ENCODE peak calls at places on chromosome 1, in seven cellular contexts. F is ovary, B is PC-9, P is cardiac fibroblast, C is AG04450, Z is Peyer's patch, I is GM06990. D is an unnamed sample.

GRCh38 chr1:12595839-12596821 is 21.9 kb downstream of the DHRS3 start:
- DNase-seq in F (peak; percentile 85), B (peak; percentile 95), P (peak; percentile 98), C (peak; percentile 91), Z (peak; percentile 85), I (no peak), D (peak; percentile 99)

GRCh38 chr1:29236993-29237905 is 927 bp downstream of the PTPRU start:
- DNase-seq in F (peak; percentile 60), B (peak; percentile 50), P (peak; percentile 73), C (no peak), Z (no peak), I (peak; percentile 23), D (peak; percentile 72)

GRCh38 chr1:66436378-66437135 is 97.4 kb upstream of the SGIP1 start:
- DNase-seq in F (no peak), B (peak; percentile 56), P (peak; percentile 70), C (peak; percentile 41), Z (no peak), I (peak; percentile 53), D (peak; percentile 90)

GRCh38 chr1:103275725-103276124 is 167.4 kb upstream of the COL11A1 start:
- DNase-seq in F (no peak), B (no peak), P (no peak), C (no peak), Z (no peak), I (no peak), D (peak; percentile 37)

GRCh38 chr1:24536391-24536840 is 19.5 kb upstream of the NCMAP start:
- DNase-seq in F (no peak), B (peak; percentile 8), P (peak; percentile 33), C (no peak), Z (no peak), I (peak; percentile 52), D (peak; percentile 23)

GRCh38 chr1:40478276-40478675 is 1.2 kb downstream of the ZFP69 start:
- DNase-seq in F (no peak), B (no peak), P (no peak), C (no peak), Z (no peak), I (no peak), D (peak; percentile 27)

GRCh38 chr1:81650741-81651140 is 150.0 kb upstream of the ADGRL2 start:
- DNase-seq in F (no peak), B (no peak), P (peak; percentile 35), C (no peak), Z (no peak), I (no peak), D (no peak)

GRCh38 chr1:241442686-241443085 is 76.9 kb downstream of the FH start:
- DNase-seq in F (no peak), B (no peak), P (no peak), C (no peak), Z (no peak), I (no peak), D (no peak)

GRCh38 chr1:31815752-31816484 is at the start of gene SPOCD1:
- DNase-seq in F (peak; percentile 66), B (peak; percentile 88), P (peak; percentile 79), C (peak; percentile 48), Z (peak; percentile 90), I (peak; percentile 80), D (peak; percentile 79)

GRCh38 chr1:154344977-154345837 is 19.9 kb downstream of the ATP8B2 start:
- DNase-seq in F (no peak), B (no peak), P (peak; percentile 60), C (no peak), Z (peak; percentile 58), I (no peak), D (peak; percentile 53)

GRCh38 chr1:229986737-229987364 is 80.2 kb upstream of the GALNT2 start:
- DNase-seq in F (no peak), B (no peak), P (no peak), C (no peak), Z (no peak), I (no peak), D (no peak)

GRCh38 chr1:195472298-195472697 is 1135.9 kb downstream of the KCNT2 start:
- DNase-seq in F (no peak), B (no peak), P (no peak), C (no peak), Z (no peak), I (no peak), D (no peak)

GRCh38 chr1:196438324-196438723 is 169.9 kb downstream of the KCNT2 start:
- DNase-seq in F (no peak), B (no peak), P (peak; percentile 58), C (no peak), Z (no peak), I (no peak), D (no peak)

GRCh38 chr1:3700631-3701030 is 48.3 kb downstream of the TP73 start:
- DNase-seq in F (no peak), B (no peak), P (no peak), C (no peak), Z (no peak), I (no peak), D (no peak)

GRCh38 chr1:3705341-3705950 is 46.8 kb upstream of the CCDC27 start:
- DNase-seq in F (no peak), B (no peak), P (no peak), C (no peak), Z (no peak), I (no peak), D (no peak)

GRCh38 chr1:3703786-3704396 is 48.4 kb upstream of the CCDC27 start:
- DNase-seq in F (no peak), B (peak; percentile 64), P (no peak), C (no peak), Z (no peak), I (no peak), D (no peak)

GRCh38 chr1:3702528-3702927 is 49.7 kb upstream of the CCDC27 start:
- DNase-seq in F (no peak), B (no peak), P (no peak), C (no peak), Z (no peak), I (no peak), D (no peak)

GRCh38 chr1:3702990-3703728 is 49.1 kb upstream of the CCDC27 start:
- DNase-seq in F (no peak), B (no peak), P (peak; percentile 63), C (no peak), Z (no peak), I (no peak), D (peak; percentile 55)
- TF ChIP-seq CTCF in F (no peak), B (no peak), P (peak; percentile 3), C (no peak), Z (no peak), I (no peak), D (no peak)

DNA sequence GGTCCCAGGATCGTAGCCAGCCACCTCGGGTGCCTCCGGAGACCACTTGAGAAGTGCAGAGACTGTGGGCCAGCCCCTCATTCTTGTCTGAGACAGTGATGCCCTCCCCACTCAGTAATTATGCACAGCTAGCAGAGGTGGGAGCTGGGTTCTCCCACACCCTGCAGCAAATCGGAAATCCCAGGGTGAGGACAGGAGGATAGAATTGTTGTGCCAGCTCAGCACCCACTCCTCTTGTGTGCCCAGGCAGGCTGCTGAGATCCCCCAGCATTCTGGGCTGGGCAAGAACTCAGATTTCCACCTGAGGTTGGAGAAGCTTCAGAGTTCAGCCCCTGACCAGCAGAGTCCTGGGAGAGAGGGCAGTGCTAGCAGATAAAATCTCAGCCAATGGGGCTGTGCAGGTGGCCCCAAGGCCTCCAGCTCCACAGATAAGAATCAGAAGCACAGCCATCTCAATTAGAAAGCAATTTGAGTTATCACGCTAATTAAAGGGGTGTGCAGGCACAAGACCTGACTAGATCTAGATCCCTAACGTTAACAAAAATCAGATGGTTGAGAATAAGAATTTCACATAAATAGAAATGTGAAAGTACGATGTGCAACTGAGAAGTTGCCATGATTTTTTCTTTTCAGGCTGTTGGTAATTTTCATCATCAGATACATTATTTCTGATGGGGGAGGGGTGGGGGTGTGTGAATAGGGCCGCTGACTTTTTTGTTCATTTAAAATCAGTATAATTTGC is 45.5 kb upstream of the IRF2BP2 start:
- DNase-seq in F (no peak), B (peak; percentile 58), P (no peak), C (no peak), Z (no peak), I (no peak), D (no peak)
- H3K4me3 ChIP-seq in F (no peak overlapping the region), B (peak overlapping the region; percentile 69), P (no peak overlapping the region), C (no peak overlapping the region), Z (no peak overlapping the region), I (no peak overlapping the region), D (no peak overlapping the region)

GRCh38 chr1:226107471-226108460 is 45.2 kb downstream of the H3-3A start:
- DNase-seq in F (no peak), B (peak; percentile 56), P (no peak), C (no peak), Z (no peak), I (no peak), D (no peak)

GRCh38 chr1:226108935-226109828 is 46.7 kb downstream of the H3-3A start:
- DNase-seq in F (peak; percentile 55), B (no peak), P (peak; percentile 86), C (no peak), Z (no peak), I (no peak), D (peak; percentile 60)

GRCh38 chr1:226111109-226111864 is 48.8 kb downstream of the H3-3A start:
- DNase-seq in F (no peak), B (no peak), P (no peak), C (no peak), Z (no peak), I (no peak), D (no peak)

GRCh38 chr1:226110249-226111108 is 48.0 kb downstream of the H3-3A start:
- DNase-seq in F (peak; percentile 81), B (peak; percentile 63), P (peak; percentile 87), C (no peak), Z (peak; percentile 77), I (peak; percentile 94), D (peak; percentile 38)

DNA sequence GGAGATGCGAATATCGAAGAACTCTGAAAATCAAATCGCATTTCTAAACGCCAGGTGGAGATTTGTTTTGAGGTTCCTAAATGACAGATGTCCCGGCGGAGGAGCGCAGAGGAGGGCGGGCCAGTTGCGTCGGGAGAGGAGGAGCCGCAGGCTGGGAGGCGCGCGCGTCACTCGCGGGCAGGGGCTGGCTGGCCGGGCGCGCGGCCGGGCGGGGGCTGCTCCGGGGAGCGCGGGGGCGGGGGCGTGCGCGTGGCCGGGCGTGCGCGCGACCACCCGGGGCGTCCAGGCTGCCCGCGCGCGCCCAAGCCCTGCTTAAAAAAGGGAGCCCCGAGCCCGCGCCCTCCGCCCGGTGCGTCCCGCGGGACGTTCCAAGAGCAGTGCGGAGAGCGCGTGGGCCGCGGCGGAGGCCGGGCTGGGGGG is 47.3 kb downstream of the H3-3A start:
- DNase-seq in F (peak; percentile 90), B (peak; percentile 91), P (peak; percentile 90), C (no peak), Z (peak; percentile 89), I (peak; percentile 91), D (peak; percentile 65)
- TF ChIP-seq CTCF in F (no peak), B (no peak), P (no peak), C (no peak), Z (peak; percentile 38), I (no peak), D (no peak)

GRCh38 chr1:85274969-85275453 is 1.4 kb downstream of the BCL10 start:
- DNase-seq in F (no peak), B (no peak), P (peak; percentile 70), C (no peak), Z (no peak), I (no peak), D (peak; percentile 69)

GRCh38 chr1:85277802-85278201 is 1.4 kb upstream of the BCL10 start:
- DNase-seq in F (no peak), B (no peak), P (no peak), C (no peak), Z (no peak), I (no peak), D (no peak)

GRCh38 chr1:85277027-85277625 is 694 bp upstream of the BCL10 start:
- DNase-seq in F (no peak), B (no peak), P (no peak), C (no peak), Z (no peak), I (no peak), D (no peak)

GRCh38 chr1:85275701-85276289 is 637 bp downstream of the BCL10 start:
- DNase-seq in F (no peak), B (no peak), P (no peak), C (no peak), Z (no peak), I (no peak), D (no peak)

GRCh38 chr1:85276290-85277026 is at the start of gene BCL10:
- DNase-seq in F (peak; percentile 97), B (peak; percentile 99), P (peak; percentile 99), C (peak; percentile 94), Z (peak; percentile 99), I (peak; percentile 100), D (peak; percentile 97)
- H3K4me3 ChIP-seq in F (peak within 1 kb of the TSS; percentile 91), B (peak within 1 kb of the TSS; percentile 92), P (peak within 1 kb of the TSS; percentile 94), C (peak within 1 kb of the TSS; percentile 98), Z (peak within 1 kb of the TSS; percentile 93), I (peak within 1 kb of the TSS; percentile 99), D (peak within 1 kb of the TSS; percentile 98)

D was measured in AG10803.